ENCODE peak calls at places on chromosome 22, in ten cellular contexts. F is glutamatergic neuron, B is body of pancreas, M is astrocyte of the spinal cord, O is progenitor cell of endocrine pancreas, H is GM06990, S is suprapubic skin, C is cardiac fibroblast, T is lower leg skin, Z is colonic mucosa. V is an unnamed sample.

GRCh38 chr22:42379961-42380537 is 52.2 kb downstream of the NFAM1 start:
- DNase-seq in F (no peak), B (no peak), M (no peak), O (no peak), H (no peak), S (no peak), C (no peak), T (no peak), Z (no peak), V (no peak)

GRCh38 chr22:27253108-27253507 is 548.4 kb downstream of the MN1 start:
- DNase-seq in F (no peak), B (no peak), M (no peak), O (no peak), H (no peak), S (peak), C (no peak), T (no peak), Z (no peak), V (no peak)

GRCh38 chr22:25827415-25827814 is 85.4 kb downstream of the MYO18B start:
- DNase-seq in F (no peak), B (peak), M (no peak), O (no peak), H (no peak), S (no peak), C (no peak), T (no peak), Z (no peak), V (no peak)

GRCh38 chr22:35205956-35206355 is 51.3 kb upstream of the HMGXB4 start:
- DNase-seq in F (no peak), B (no peak), M (peak), O (no peak), H (no peak), S (no peak), C (peak), T (no peak), Z (no peak), V (no peak)

GRCh38 chr22:31439805-31440204 is 40.4 kb downstream of the DRG1 start:
- DNase-seq in F (no peak), B (no peak), M (no peak), O (no peak), H (no peak), S (no peak), C (no peak), T (no peak), Z (no peak), V (no peak)

GRCh38 chr22:42937164-42937854 is 77.6 kb downstream of the PACSIN2 start:
- DNase-seq in F (no peak), B (peak), M (peak), O (no peak), H (peak), S (no peak), C (peak), T (peak), Z (peak), V (peak)

GRCh38 chr22:25514436-25514835 is 50.0 kb upstream of the GRK3 start:
- DNase-seq in F (no peak), B (no peak), M (no peak), O (no peak), H (no peak), S (no peak), C (no peak), T (no peak), Z (no peak), V (no peak)

GRCh38 chr22:40341604-40342003 is 4.7 kb upstream of the ADSL start:
- DNase-seq in F (no peak), B (no peak), M (no peak), O (no peak), H (no peak), S (no peak), C (no peak), T (no peak), Z (no peak), V (no peak)

GRCh38 chr22:17569971-17570511 is 6.7 kb downstream of the SLC25A18 start:
- DNase-seq in F (no peak), B (no peak), M (peak), O (no peak), H (no peak), S (no peak), C (peak), T (no peak), Z (no peak), V (no peak)

GRCh38 chr22:11307996-11308395 is 4220.0 kb upstream of the OR11H1 start:
- DNase-seq in F (no peak), B (no peak), M (no peak), O (no peak), H (no peak), S (no peak), C (no peak), T (no peak), Z (no peak), V (no peak)

GRCh38 chr22:43821606-43822425 is 9.7 kb upstream of the EFCAB6 start:
- DNase-seq in F (no peak), B (no peak), M (no peak), O (no peak), H (no peak), S (no peak), C (no peak), T (no peak), Z (no peak), V (no peak)

GRCh38 chr22:32880906-32881596 is 79.5 kb downstream of the TIMP3 start:
- DNase-seq in F (peak), B (peak), M (peak), O (no peak), H (peak), S (no peak), C (peak), T (peak), Z (peak), V (no peak)

GRCh38 chr22:35133702-35134395 is 67.9 kb downstream of the ISX start:
- DNase-seq in F (no peak), B (no peak), M (no peak), O (no peak), H (no peak), S (no peak), C (no peak), T (no peak), Z (peak), V (no peak)

GRCh38 chr22:39469681-39470461 is 13.1 kb downstream of the MGAT3 start:
- DNase-seq in F (no peak), B (no peak), M (no peak), O (no peak), H (no peak), S (no peak), C (no peak), T (no peak), Z (peak), V (no peak)

GRCh38 chr22:42991010-42991651 is 23.8 kb downstream of the PACSIN2 start:
- DNase-seq in F (no peak), B (peak), M (peak), O (no peak), H (no peak), S (no peak), C (peak), T (no peak), Z (peak), V (no peak)

GRCh38 chr22:26589367-26589844 is 526 bp downstream of the TPST2 start:
- DNase-seq in F (peak), B (peak), M (peak), O (peak), H (peak), S (no peak), C (peak), T (peak), Z (peak), V (no peak)

GRCh38 chr22:42388130-42388797 is 43.9 kb downstream of the NFAM1 start:
- DNase-seq in F (peak), B (peak), M (no peak), O (no peak), H (no peak), S (no peak), C (peak), T (no peak), Z (no peak), V (no peak)

GRCh38 chr22:32911526-32911925 is 110.0 kb downstream of the TIMP3 start:
- DNase-seq in F (no peak), B (no peak), M (no peak), O (no peak), H (no peak), S (no peak), C (no peak), T (no peak), Z (no peak), V (no peak)

GRCh38 chr22:42114721-42115120 is 15.9 kb downstream of the CYP2D6 start:
- DNase-seq in F (no peak), B (peak), M (no peak), O (no peak), H (no peak), S (no peak), C (peak), T (no peak), Z (no peak), V (no peak)

GRCh38 chr22:39716534-39716933 is 146.0 kb downstream of the CACNA1I start:
- DNase-seq in F (no peak), B (no peak), M (no peak), O (no peak), H (no peak), S (no peak), C (no peak), T (no peak), Z (no peak), V (no peak)

GRCh38 chr22:35489225-35489624 is 51.4 kb upstream of the RASD2 start:
- DNase-seq in F (peak), B (no peak), M (no peak), O (no peak), H (no peak), S (no peak), C (no peak), T (no peak), Z (no peak), V (no peak)

GRCh38 chr22:27745154-27745553 is 56.4 kb downstream of the MN1 start:
- DNase-seq in F (no peak), B (no peak), M (no peak), O (no peak), H (no peak), S (no peak), C (no peak), T (no peak), Z (no peak), V (no peak)

GRCh38 chr22:39236321-39237275 is 8.2 kb downstream of the PDGFB start:
- DNase-seq in F (no peak), B (peak), M (no peak), O (no peak), H (peak), S (no peak), C (peak), T (no peak), Z (peak), V (no peak)

GRCh38 chr22:32123657-32124056 is 35.4 kb downstream of the C22orf42 start:
- DNase-seq in F (no peak), B (no peak), M (no peak), O (no peak), H (no peak), S (no peak), C (no peak), T (no peak), Z (no peak), V (no peak)

GRCh38 chr22:33188316-33188715 is 130.1 kb upstream of the SYN3 start:
- DNase-seq in F (no peak), B (no peak), M (no peak), O (no peak), H (peak), S (no peak), C (peak), T (no peak), Z (no peak), V (no peak)

GRCh38 chr22:43213066-43213465 is 26.1 kb upstream of the TTLL12 start:
- DNase-seq in F (no peak), B (no peak), M (no peak), O (no peak), H (no peak), S (no peak), C (no peak), T (no peak), Z (no peak), V (no peak)

GRCh38 chr22:27489265-27489675 is 312.3 kb downstream of the MN1 start:
- DNase-seq in F (no peak), B (peak), M (peak), O (no peak), H (no peak), S (no peak), C (peak), T (no peak), Z (peak), V (no peak)

GRCh38 chr22:27790396-27791216 is 10.9 kb downstream of the MN1 start:
- DNase-seq in F (no peak), B (no peak), M (no peak), O (no peak), H (no peak), S (no peak), C (peak), T (no peak), Z (no peak), V (no peak)

GRCh38 chr22:26642465-26643367 is 14.7 kb upstream of the MIAT start:
- DNase-seq in F (no peak), B (no peak), M (peak), O (no peak), H (peak), S (no peak), C (peak), T (no peak), Z (no peak), V (no peak)

GRCh38 chr22:47275479-47276218 is 513.2 kb downstream of the TBC1D22A start:
- DNase-seq in F (no peak), B (no peak), M (peak), O (no peak), H (no peak), S (no peak), C (peak), T (no peak), Z (no peak), V (no peak)
- TF ChIP-seq CTCF in F (no peak), B (no peak), M (peak), O (no peak), H (no peak), S (no peak), C (no peak), T (no peak), Z (no peak), V (no peak)

GRCh38 chr22:19473578-19473977 is 5.4 kb downstream of the UFD1 start:
- DNase-seq in F (no peak), B (no peak), M (no peak), O (no peak), H (no peak), S (no peak), C (peak), T (no peak), Z (no peak), V (no peak)
- TF ChIP-seq CTCF in F (no peak), B (no peak), M (peak), O (no peak), H (peak), S (no peak), C (peak), T (no peak), Z (no peak), V (no peak)

DNA sequence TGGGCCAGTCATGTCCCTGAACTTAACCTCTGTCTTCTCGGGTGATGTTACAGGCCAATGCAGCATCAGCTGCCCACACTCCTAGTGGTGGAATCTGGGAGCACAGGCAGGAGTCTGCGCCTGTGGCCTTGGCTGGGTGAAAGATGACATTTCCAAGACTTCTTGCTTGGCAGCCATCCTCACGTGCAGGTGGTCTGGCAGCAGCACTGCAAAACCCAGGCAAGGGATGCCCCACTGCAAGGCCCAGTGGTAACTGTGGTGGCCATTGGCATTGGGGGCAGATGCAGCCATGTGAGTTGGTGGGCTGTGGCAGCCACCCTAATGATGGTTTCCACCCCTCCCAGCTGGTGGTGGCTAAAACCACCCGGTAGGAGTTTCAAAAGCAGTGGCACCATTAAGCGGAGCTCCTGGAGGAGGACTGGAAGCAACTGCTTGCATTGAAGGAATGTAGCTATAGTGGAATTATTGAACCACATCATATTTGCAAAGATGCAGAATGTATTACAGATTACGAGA is 120.5 kb upstream of the TOP3B start:
- DNase-seq in F (peak), B (no peak), M (no peak), O (no peak), H (no peak), S (no peak), C (peak), T (no peak), Z (no peak), V (no peak)
- TF ChIP-seq CTCF in F (peak), B (no peak), M (peak), O (peak), H (peak), S (no peak), C (peak), T (no peak), Z (peak), V (no peak)

DNA sequence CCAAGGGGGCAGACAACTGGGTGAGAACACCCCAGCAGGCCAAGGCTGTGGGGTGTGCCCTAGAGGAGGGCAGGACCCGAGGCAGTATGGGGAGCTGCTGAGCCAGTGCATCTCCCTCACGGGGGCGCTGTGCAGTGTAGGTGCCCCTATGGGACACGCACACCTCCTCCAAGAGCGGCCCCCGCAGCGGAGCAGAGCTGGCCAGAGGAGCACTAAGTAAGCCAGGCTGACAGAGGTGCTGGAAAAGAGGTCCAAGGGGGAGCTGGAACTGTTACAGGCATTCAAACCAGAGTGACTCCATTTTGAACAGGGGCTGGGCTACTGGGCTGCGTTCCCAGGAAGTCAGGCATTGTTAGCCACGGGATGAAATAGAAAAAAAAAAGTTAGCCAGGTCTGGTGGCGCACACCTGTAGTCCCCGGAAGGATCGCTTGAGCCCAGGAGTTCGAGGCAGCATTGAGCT is 41.8 kb downstream of the TST start:
- DNase-seq in F (peak), B (peak), M (peak), O (peak), H (peak), S (no peak), C (peak), T (no peak), Z (peak), V (peak)
- TF ChIP-seq CTCF in F (no peak), B (peak), M (peak), O (peak), H (peak), S (no peak), C (peak), T (no peak), Z (peak), V (no peak)

DNA sequence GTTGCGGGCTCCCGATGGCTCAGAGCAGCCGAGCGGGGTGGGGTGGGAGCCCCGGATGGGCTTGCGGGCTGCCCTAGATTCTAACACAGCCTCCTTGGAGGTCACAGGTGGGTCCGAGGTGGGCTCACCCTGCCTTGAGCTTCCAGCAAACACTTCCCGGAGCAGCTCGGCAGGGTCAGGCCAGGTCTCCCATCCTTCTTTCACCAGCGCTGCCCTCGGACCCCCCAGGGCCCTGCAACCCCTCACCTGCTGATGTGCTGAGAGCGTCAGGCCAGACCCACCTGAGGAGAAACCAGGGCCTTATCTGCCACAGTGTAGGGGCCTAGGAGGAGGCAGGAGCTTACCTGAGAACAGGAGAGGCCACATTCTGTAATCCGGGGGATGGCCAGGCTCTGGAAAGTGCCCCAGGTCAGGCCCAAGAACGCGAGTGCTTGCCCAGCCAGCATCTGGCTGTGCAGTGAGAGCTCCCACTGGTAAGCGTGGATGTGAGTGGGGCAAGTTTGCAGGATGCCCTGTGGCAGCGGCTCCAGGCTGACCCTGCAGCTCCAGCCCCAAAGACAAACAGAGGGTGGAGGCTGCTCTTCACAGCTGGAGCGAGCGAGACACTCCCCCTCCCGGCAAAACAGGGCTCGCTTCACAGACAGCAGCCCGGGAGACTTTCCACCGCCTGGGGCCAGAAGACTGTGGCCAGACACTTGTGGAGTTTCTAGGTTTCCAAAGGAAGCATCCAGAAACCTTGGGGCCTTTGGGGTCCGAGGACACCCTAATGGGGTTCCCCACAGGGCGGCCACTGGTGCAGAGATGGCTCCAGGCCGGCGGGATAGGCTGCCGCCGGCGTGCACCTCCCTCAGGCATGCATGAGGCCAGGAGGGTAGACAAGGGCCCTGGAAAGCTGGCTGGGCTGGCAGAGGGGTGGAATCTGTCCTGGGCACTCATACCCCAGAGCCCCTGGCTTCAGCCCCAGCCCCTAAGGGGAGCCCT is at the start of gene IL17REL:
- DNase-seq in F (no peak), B (no peak), M (no peak), O (no peak), H (no peak), S (no peak), C (no peak), T (no peak), Z (no peak), V (no peak)
- TF ChIP-seq CTCF in F (no peak), B (no peak), M (peak), O (no peak), H (no peak), S (no peak), C (no peak), T (no peak), Z (no peak), V (no peak)

GRCh38 chr22:24507742-24508141 is 12.6 kb downstream of the UPB1 start:
- DNase-seq in F (no peak), B (no peak), M (no peak), O (no peak), H (no peak), S (no peak), C (no peak), T (no peak), Z (no peak), V (no peak)
- TF ChIP-seq CTCF in F (no peak), B (no peak), M (no peak), O (no peak), H (no peak), S (no peak), C (no peak), T (no peak), Z (no peak), V (no peak)

GRCh38 chr22:44991218-44991617 is 18.6 kb downstream of the PHF21B start:
- DNase-seq in F (no peak), B (no peak), M (no peak), O (no peak), H (no peak), S (no peak), C (no peak), T (no peak), Z (no peak), V (no peak)

GRCh38 chr22:44990810-44991209 is 19.0 kb downstream of the PHF21B start:
- DNase-seq in F (no peak), B (no peak), M (no peak), O (no peak), H (no peak), S (no peak), C (no peak), T (no peak), Z (no peak), V (no peak)

GRCh38 chr22:44990328-44990727 is 19.5 kb downstream of the PHF21B start:
- DNase-seq in F (no peak), B (no peak), M (no peak), O (no peak), H (no peak), S (no peak), C (no peak), T (no peak), Z (no peak), V (no peak)

GRCh38 chr22:44985906-44986527 is 23.8 kb downstream of the PHF21B start:
- DNase-seq in F (no peak), B (no peak), M (no peak), O (no peak), H (no peak), S (no peak), C (no peak), T (no peak), Z (no peak), V (no peak)

GRCh38 chr22:44988671-44989070 is 21.1 kb downstream of the PHF21B start:
- DNase-seq in F (no peak), B (no peak), M (no peak), O (no peak), H (no peak), S (no peak), C (no peak), T (no peak), Z (no peak), V (no peak)
- TF ChIP-seq CTCF in F (no peak), B (no peak), M (peak), O (no peak), H (no peak), S (no peak), C (no peak), T (no peak), Z (no peak), V (no peak)

GRCh38 chr22:30423959-30424380 is 1.6 kb upstream of the MTFP1 start:
- DNase-seq in F (peak), B (peak), M (peak), O (peak), H (peak), S (peak), C (peak), T (peak), Z (peak), V (peak)

GRCh38 chr22:30425327-30425615 is 297 bp upstream of the MTFP1 start:
- DNase-seq in F (no peak), B (no peak), M (no peak), O (no peak), H (no peak), S (no peak), C (no peak), T (no peak), Z (no peak), V (no peak)

GRCh38 chr22:30426395-30427353 is 1.1 kb downstream of the MTFP1 start:
- DNase-seq in F (peak), B (peak), M (peak), O (peak), H (peak), S (peak), C (peak), T (peak), Z (peak), V (peak)

GRCh38 chr22:30424471-30425326 is 869 bp upstream of the MTFP1 start:
- DNase-seq in F (no peak), B (no peak), M (no peak), O (no peak), H (peak), S (no peak), C (peak), T (no peak), Z (peak), V (no peak)

GRCh38 chr22:30425616-30426394 is at the start of gene MTFP1:
- DNase-seq in F (peak), B (peak), M (peak), O (peak), H (peak), S (peak), C (peak), T (peak), Z (peak), V (peak)
- TF ChIP-seq CTCF in F (no peak), B (no peak), M (no peak), O (no peak), H (no peak), S (no peak), C (no peak), T (no peak), Z (no peak), V (no peak)